ENCODE peak calls at places on chromosomes 16 and 17, in ten cellular contexts. N is activated naive CD4-positive, alpha-beta T cell treated with anti-CD3 and anti-CD28 coated beads, Interleukin-2, amount 10 ng/mL, durations not matched to agents 7 days and 5 days; L is EL; S is NCI-H2171 treated with DMSO at 0.1 percent for 48 hours; Q is posterior cingulate gyrus; K is lower leg skin; Z is upper lobe of left lung; B is T-helper 1 cell; I is stimulated activated CD8-positive, alpha-beta memory T cell treated with anti-CD3 and anti-CD28 coated beads, Interleukin-2, amount 100 ng/mL, for 48 hours; J is NCI-H1436. H is an unnamed sample.

GRCh38 chr17:1882836-1883235 is 53.0 kb downstream of the RPA1 start:
- DNase-seq in N (peak; percentile 54), Z (no peak), I (no peak), B (no peak), S (peak; percentile 61), K (no peak), Q (no peak), J (peak; percentile 16), L (peak; percentile 42), H (peak; percentile 62)

GRCh38 chr17:69477900-69478266 is 63.4 kb downstream of the MAP2K6 start:
- DNase-seq in L (no peak), S (no peak), J (no peak), Q (no peak), Z (no peak), B (no peak), I (no peak), N (no peak), K (no peak), H (no peak)

GRCh38 chr17:57629470-57629869 is 115.6 kb downstream of the CCDC182 start:
- DNase-seq in S (no peak), Q (no peak), L (no peak), I (no peak), B (no peak), Z (no peak), K (no peak), J (no peak), N (no peak), H (no peak)

GRCh38 chr16:2174396-2175131 is 19.0 kb downstream of the TRAF7 start:
- DNase-seq in I (no peak), J (no peak), N (no peak), S (no peak), L (no peak), Z (peak; percentile 63), B (no peak), Q (no peak), K (no peak), H (no peak)

GRCh38 chr17:15319461-15319860 is 21.9 kb downstream of the TEKT3 start:
- DNase-seq in S (no peak), N (no peak), L (no peak), B (no peak), Q (no peak), J (no peak), K (no peak), I (no peak), Z (no peak), H (no peak)

GRCh38 chr16:29816694-29817441 is 916 bp downstream of the PAGR1 start:
- DNase-seq in Q (no peak), B (peak; percentile 42), I (peak; percentile 60), K (no peak), Z (peak; percentile 89), S (peak; percentile 80), L (peak; percentile 76), N (peak; percentile 81), J (peak; percentile 30), H (peak; percentile 78)

GRCh38 chr17:4395111-4395478 is 28.6 kb upstream of the UBE2G1 start:
- DNase-seq in K (no peak), N (no peak), Z (no peak), I (no peak), J (no peak), L (no peak), S (no peak), B (no peak), Q (no peak), H (no peak)

GRCh38 chr17:33233855-33234228 is 59.3 kb downstream of the ASIC2 start:
- DNase-seq in Q (no peak), L (no peak), I (no peak), K (no peak), B (no peak), N (no peak), S (no peak), Z (no peak), J (no peak), H (peak; percentile 53)

GRCh38 chr17:63792055-63792729 is 18.2 kb downstream of the DDX42 start:
- DNase-seq in Z (no peak), N (no peak), B (no peak), Q (no peak), L (no peak), J (no peak), S (no peak), K (no peak), I (no peak), H (no peak)

GRCh38 chr16:68902376-68903345 is 59.3 kb downstream of the TANGO6 start:
- DNase-seq in K (peak; percentile 35), L (peak; percentile 60), Q (peak; percentile 16), J (peak; percentile 88), N (peak; percentile 37), I (no peak), S (peak; percentile 95), Z (no peak), B (no peak), H (peak; percentile 85)

GRCh38 chr16:491225-491919 is 36.1 kb upstream of the CAPN15 start:
- DNase-seq in K (no peak), N (no peak), Z (peak; percentile 54), I (no peak), B (no peak), S (no peak), J (no peak), Q (no peak), L (no peak), H (no peak)

H was measured in small intestine.